ENCODE peak calls at places on chromosome 17, in nine cellular contexts. F is lower lobe of right lung; U is activated naive CD8-positive, alpha-beta T cell treated with anti-CD3 and anti-CD28 coated beads, Interleukin-2, amount 50 U/mL, for 24 hours; C is left lung; S is RWPE2; Q is effector memory CD8-positive, alpha-beta T cell; E is heart left ventricle; V is pancreas; B is left ventricle myocardium superior. G is an unnamed sample.
A peak's percentile ranks its signal among the peaks of the same experiment; 100 is the strongest.

GRCh38 chr17:48882272-48882671 is 10.3 kb upstream of the ATP5MC1 start:
- ATAC-seq in F (no peak), U (no peak), C (no peak), S (no peak), Q (peak; percentile 59), E (no peak), V (no peak), B (no peak), G (no peak)

GRCh38 chr17:75181608-75182318 is 996 bp downstream of the SUMO2 start:
- ATAC-seq in F (peak; percentile 16), U (peak; percentile 10), C (peak; percentile 11), S (no peak), Q (peak; percentile 6), E (no peak), V (no peak), B (no peak), G (no peak)

GRCh38 chr17:49996495-49997255 is 1.7 kb upstream of the DLX3 start:
- ATAC-seq in F (peak; percentile 60), U (peak; percentile 31), C (peak; percentile 65), S (peak; percentile 22), Q (peak; percentile 57), E (peak; percentile 44), V (peak; percentile 46), B (peak; percentile 51), G (peak; percentile 33)

GRCh38 chr17:39867084-39867890 is 715 bp upstream of the ZPBP2 start:
- ATAC-seq in F (no peak), U (peak; percentile 85), C (no peak), S (no peak), Q (peak; percentile 60), E (no peak), V (no peak), B (no peak), G (peak; percentile 82)

GRCh38 chr17:74798239-74798707 is 22.1 kb upstream of the NAT9 start:
- ATAC-seq in F (no peak), U (no peak), C (no peak), S (no peak), Q (no peak), E (no peak), V (no peak), B (no peak), G (no peak)

GRCh38 chr17:78343433-78344201 is 16.3 kb downstream of the SOCS3 start:
- ATAC-seq in F (peak; percentile 24), U (peak; percentile 47), C (peak; percentile 38), S (no peak), Q (peak; percentile 95), E (no peak), V (no peak), B (no peak), G (peak; percentile 75)

GRCh38 chr17:55672585-55673501 is 49.8 kb downstream of the TMEM100 start:
- ATAC-seq in F (no peak), U (peak; percentile 43), C (peak; percentile 53), S (no peak), Q (no peak), E (no peak), V (no peak), B (no peak), G (no peak)

GRCh38 chr17:35630530-35631148 is 43.5 kb downstream of the AP2B1 start:
- ATAC-seq in F (no peak), U (no peak), C (no peak), S (peak; percentile 89), Q (no peak), E (peak; percentile 37), V (no peak), B (no peak), G (peak; percentile 55)

GRCh38 chr17:82985973-82986372 is 93.4 kb upstream of the METRNL start:
- ATAC-seq in F (peak; percentile 61), U (peak; percentile 84), C (peak; percentile 68), S (peak; percentile 33), Q (peak; percentile 99), E (peak; percentile 20), V (peak; percentile 61), B (peak; percentile 18), G (peak; percentile 88)

GRCh38 chr17:45963258-45963657 is 35.8 kb upstream of the STH start:
- ATAC-seq in F (no peak), U (no peak), C (no peak), S (no peak), Q (no peak), E (no peak), V (no peak), B (no peak), G (no peak)

GRCh38 chr17:330993-331701 is 21.5 kb downstream of the RPH3AL start:
- ATAC-seq in F (no peak), U (peak; percentile 17), C (no peak), S (no peak), Q (no peak), E (peak; percentile 76), V (no peak), B (peak; percentile 79), G (peak; percentile 26)

GRCh38 chr17:65370669-65371126 is 190.8 kb downstream of the AXIN2 start:
- ATAC-seq in F (no peak), U (peak; percentile 48), C (peak; percentile 19), S (no peak), Q (peak; percentile 100), E (no peak), V (peak; percentile 58), B (no peak), G (no peak)

GRCh38 chr17:65229596-65229995 is 92.4 kb downstream of the RGS9 start:
- ATAC-seq in F (no peak), U (peak; percentile 26), C (no peak), S (no peak), Q (peak; percentile 12), E (no peak), V (no peak), B (no peak), G (peak; percentile 45)

GRCh38 chr17:65359016-65359415 is 202.4 kb downstream of the AXIN2 start:
- ATAC-seq in F (no peak), U (peak; percentile 100), C (peak; percentile 42), S (peak; percentile 98), Q (no peak), E (no peak), V (no peak), B (no peak), G (peak; percentile 100)

GRCh38 chr17:72191901-72192300 is 71.1 kb downstream of the SOX9 start:
- ATAC-seq in F (peak; percentile 70), U (no peak), C (peak; percentile 17), S (no peak), Q (no peak), E (peak; percentile 54), V (no peak), B (peak; percentile 70), G (no peak)

GRCh38 chr17:67443931-67444597 is 67.0 kb downstream of the PITPNC1 start:
- ATAC-seq in F (no peak), U (no peak), C (peak; percentile 29), S (no peak), Q (no peak), E (peak; percentile 79), V (no peak), B (peak; percentile 88), G (no peak)

GRCh38 chr17:57982452-57983170 is 5.4 kb downstream of the VEZF1 start:
- ATAC-seq in F (no peak), U (no peak), C (no peak), S (no peak), Q (peak; percentile 85), E (no peak), V (no peak), B (no peak), G (no peak)

GRCh38 chr17:11986939-11987329 is 10.3 kb downstream of the ZNF18 start:
- ATAC-seq in F (peak; percentile 36), U (no peak), C (peak; percentile 83), S (peak; percentile 33), Q (no peak), E (peak; percentile 62), V (no peak), B (peak; percentile 74), G (no peak)

GRCh38 chr17:47999612-48000011 is 28.7 kb downstream of the CDK5RAP3 start:
- ATAC-seq in F (no peak), U (peak; percentile 24), C (no peak), S (peak; percentile 59), Q (no peak), E (no peak), V (no peak), B (no peak), G (peak; percentile 44)

GRCh38 chr17:10046786-10047609 is 141.9 kb upstream of the RCVRN start:
- ATAC-seq in F (no peak), U (no peak), C (no peak), S (no peak), Q (peak; percentile 82), E (no peak), V (no peak), B (no peak), G (no peak)

GRCh38 chr17:79852748-79853147 is 13.5 kb upstream of the CBX4 start:
- ATAC-seq in F (peak; percentile 61), U (no peak), C (peak; percentile 65), S (no peak), Q (no peak), E (peak; percentile 66), V (no peak), B (no peak), G (no peak)

GRCh38 chr17:13415877-13416416 is 185.8 kb downstream of the HS3ST3A1 start:
- ATAC-seq in F (peak; percentile 78), U (no peak), C (peak; percentile 57), S (no peak), Q (no peak), E (peak; percentile 86), V (no peak), B (peak; percentile 89), G (no peak)

G was measured in activated T-helper 17 cell treated with anti-CD3 and anti-CD28 coated beads, Interleukin-2, amount 50 U/mL, for 72 hours.